ENCODE peak calls at places on chromosomes 12 and 14, in four cellular contexts. Z is suprapubic skin, I is HTR-8/SVneo, W is NCI-H1105 treated with DMSO at 0.1 percent for 48 hours. X is an unnamed sample.

GRCh38 chr14:34052658-34053014 is 101.8 kb upstream of the EGLN3 start:
- DNase-seq in Z (no peak), I (no peak), W (no peak), X (no peak)

GRCh38 chr12:115456946-115457689 is 773.1 kb upstream of the TBX3 start:
- DNase-seq in Z (no peak), I (no peak), W (peak), X (peak)

GRCh38 chr14:49727171-49727570 is 34.3 kb downstream of the KLHDC1 start:
- DNase-seq in W (no peak), Z (no peak), I (no peak), X (no peak)

GRCh38 chr14:75449703-75450102 is 21.9 kb downstream of the JDP2 start:
- DNase-seq in W (no peak), Z (peak), I (no peak), X (no peak)

GRCh38 chr14:105087963-105088811 is 23.0 kb upstream of the GPR132 start:
- DNase-seq in Z (peak), I (peak), W (no peak), X (no peak)

GRCh38 chr12:94590428-94590827 is 59.9 kb downstream of the TMCC3 start:
- DNase-seq in I (no peak), Z (no peak), W (no peak), X (no peak)

GRCh38 chr12:76030378-76031080 is 1.0 kb downstream of the PHLDA1 start:
- DNase-seq in Z (peak), I (no peak), W (peak), X (no peak)

GRCh38 chr14:105423488-105424195 is 4.0 kb downstream of the MTA1 start:
- DNase-seq in W (no peak), Z (no peak), I (no peak), X (no peak)

GRCh38 chr14:51121096-51121495 is 26.2 kb upstream of the TRIM9 start:
- DNase-seq in Z (no peak), I (no peak), W (no peak), X (no peak)

X was measured in OCI-M1.